ENCODE peak calls at places on chromosomes 12 and 14, in nine cellular contexts. D is neural crest cell, J is Calu3, V is HFF-Myc, U is AG04449, Z is fibroblast of the aortic adventitia, X is kidney, K is ascending aorta, P is IMR-90. F is an unnamed sample.

GRCh38 chr12:115437061-115437567 is 753.1 kb upstream of the TBX3 start:
- DNase-seq in D (no peak), J (no peak), V (no peak), U (no peak), Z (peak; percentile 55), X (no peak), K (no peak), P (no peak), F (no peak)

GRCh38 chr12:19181666-19182426 is 52.3 kb downstream of the PLEKHA5 start:
- DNase-seq in D (no peak), J (no peak), V (no peak), U (no peak), Z (peak; percentile 50), X (no peak), K (no peak), P (no peak), F (no peak)

GRCh38 chr12:1644523-1645438 is 15.8 kb downstream of the WNT5B start:
- DNase-seq in D (no peak), J (no peak), V (peak; percentile 53), U (no peak), Z (peak; percentile 79), X (peak; percentile 86), K (no peak), P (peak; percentile 91), F (no peak)

GRCh38 chr14:55399912-55400311 is 11.7 kb downstream of the ATG14 start:
- DNase-seq in D (no peak), J (no peak), V (no peak), U (no peak), Z (peak; percentile 11), X (no peak), K (no peak), P (peak; percentile 44), F (no peak)

GRCh38 chr12:107748472-107748871 is 12.5 kb downstream of the PRDM4 start:
- DNase-seq in D (no peak), J (no peak), V (peak; percentile 45), U (peak; percentile 37), Z (peak; percentile 83), X (no peak), K (no peak), P (peak; percentile 81), F (no peak)

GRCh38 chr14:101600336-101600890 is 39.1 kb downstream of the DIO3 start:
- DNase-seq in D (no peak), J (no peak), V (no peak), U (no peak), Z (no peak), X (no peak), K (no peak), P (no peak), F (no peak)

GRCh38 chr14:95614335-95614734 is 71.9 kb upstream of the TCL1B start:
- DNase-seq in D (no peak), J (no peak), V (no peak), U (no peak), Z (peak; percentile 1), X (no peak), K (no peak), P (no peak), F (no peak)

GRCh38 chr14:76763362-76764041 is 2.2 kb downstream of the VASH1 start:
- DNase-seq in D (no peak), J (no peak), V (no peak), U (no peak), Z (peak; percentile 27), X (no peak), K (no peak), P (peak; percentile 40), F (no peak)

GRCh38 chr14:100747021-100747586 is 20.4 kb downstream of the DLK1 start:
- DNase-seq in D (no peak), J (peak; percentile 18), V (peak; percentile 85), U (peak; percentile 86), Z (peak; percentile 89), X (peak; percentile 31), K (no peak), P (peak; percentile 92), F (no peak)

GRCh38 chr12:131825146-131825892 is 2.9 kb upstream of the MMP17 start:
- DNase-seq in D (no peak), J (no peak), V (no peak), U (no peak), Z (peak; percentile 68), X (no peak), K (no peak), P (no peak), F (no peak)

GRCh38 chr14:91310620-91311283 is 66.2 kb upstream of the GPR68 start:
- DNase-seq in D (no peak), J (no peak), V (no peak), U (no peak), Z (no peak), X (peak; percentile 46), K (no peak), P (no peak), F (no peak)

DNA sequence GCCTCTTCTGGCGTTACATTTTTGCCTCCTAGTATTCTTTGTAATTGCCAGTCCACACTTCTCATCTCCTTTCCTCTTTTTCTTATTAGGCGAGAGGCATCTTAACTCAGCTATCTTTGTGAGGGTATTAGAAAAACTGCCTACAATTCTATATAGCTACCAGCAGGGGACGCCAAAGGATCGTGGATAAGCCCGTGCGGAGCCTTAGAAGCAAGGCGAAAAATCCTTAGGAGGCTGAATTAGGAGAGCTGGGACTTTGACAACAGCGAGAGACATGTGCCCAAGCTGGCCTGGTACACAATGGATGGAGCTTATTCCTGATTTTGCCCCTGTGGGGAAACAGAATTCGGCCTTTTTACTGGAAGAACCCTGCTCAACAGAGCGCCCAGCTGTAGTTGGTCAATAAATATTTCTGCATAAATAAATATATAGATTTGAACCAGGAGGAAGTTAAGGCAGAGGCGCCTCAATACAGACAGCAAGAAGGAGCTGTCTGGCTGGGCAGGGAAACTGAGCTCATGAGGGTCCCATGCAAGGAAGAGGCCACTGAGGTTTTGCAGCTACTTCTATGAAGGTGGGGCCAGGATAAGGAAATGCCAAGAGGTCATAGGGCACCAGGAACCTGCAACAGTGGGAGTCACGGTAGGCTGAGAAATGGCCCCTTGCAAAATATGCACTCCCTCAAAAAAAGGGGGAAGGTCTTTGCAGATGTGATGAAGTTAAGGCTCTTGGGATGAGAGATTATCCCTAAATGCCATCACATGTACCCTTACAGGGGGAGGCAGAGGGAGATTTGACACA is 14.6 kb upstream of the RBM19 start:
- DNase-seq in D (peak; percentile 49), J (peak; percentile 58), V (peak; percentile 54), U (peak; percentile 26), Z (peak; percentile 83), X (no peak), K (no peak), P (peak; percentile 74), F (peak; percentile 55)
- TF ChIP-seq CTCF in D (peak; percentile 96), J (peak; percentile 86), V (peak; percentile 93), U (peak; percentile 86), Z (peak; percentile 97), X (peak; percentile 97), K (peak; percentile 88), P (peak; percentile 99), F (peak; percentile 96)

DNA sequence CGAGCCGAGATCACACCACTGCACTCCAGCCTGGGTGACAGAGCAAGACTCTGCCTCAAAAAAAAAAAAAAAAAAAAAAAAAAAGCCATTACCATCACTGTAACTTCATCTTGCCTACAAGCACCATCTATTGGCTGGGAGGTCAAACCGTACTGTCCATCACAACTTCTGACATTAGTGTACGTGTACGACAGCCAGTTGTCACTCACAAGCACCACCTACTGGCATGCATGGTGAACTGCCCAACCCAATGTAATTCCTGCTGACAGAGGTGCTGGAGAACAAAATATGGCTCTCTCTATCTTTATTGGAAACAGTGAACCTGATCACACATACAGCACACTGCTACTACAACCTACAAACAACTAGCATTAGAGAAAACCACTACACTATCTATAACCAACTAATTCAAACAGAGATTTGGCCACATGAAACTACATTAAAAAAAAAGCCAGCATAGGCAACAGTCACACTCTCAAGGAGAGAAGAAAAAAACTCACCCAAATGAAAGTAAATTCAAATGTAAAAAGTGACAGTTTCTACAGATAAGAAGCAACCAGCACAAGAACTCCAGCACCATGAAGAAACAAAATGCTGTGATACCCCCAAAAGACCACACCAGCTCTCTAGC is 82.3 kb downstream of the PUS7L start:
- DNase-seq in D (peak; percentile 6), J (peak; percentile 11), V (no peak), U (no peak), Z (no peak), X (no peak), K (no peak), P (peak; percentile 1), F (peak; percentile 24)
- TF ChIP-seq CTCF in D (peak; percentile 48), J (peak; percentile 22), V (peak; percentile 76), U (peak; percentile 50), Z (peak; percentile 52), X (peak; percentile 32), K (no peak), P (peak; percentile 33), F (peak; percentile 57)

GRCh38 chr12:62285284-62285683 is 25.1 kb downstream of the USP15 start:
- DNase-seq in D (no peak), J (no peak), V (no peak), U (no peak), Z (no peak), X (no peak), K (no peak), P (no peak), F (no peak)
- TF ChIP-seq CTCF in D (no peak), J (no peak), V (no peak), U (no peak), Z (no peak), X (no peak), K (no peak), P (no peak), F (no peak)

DNA sequence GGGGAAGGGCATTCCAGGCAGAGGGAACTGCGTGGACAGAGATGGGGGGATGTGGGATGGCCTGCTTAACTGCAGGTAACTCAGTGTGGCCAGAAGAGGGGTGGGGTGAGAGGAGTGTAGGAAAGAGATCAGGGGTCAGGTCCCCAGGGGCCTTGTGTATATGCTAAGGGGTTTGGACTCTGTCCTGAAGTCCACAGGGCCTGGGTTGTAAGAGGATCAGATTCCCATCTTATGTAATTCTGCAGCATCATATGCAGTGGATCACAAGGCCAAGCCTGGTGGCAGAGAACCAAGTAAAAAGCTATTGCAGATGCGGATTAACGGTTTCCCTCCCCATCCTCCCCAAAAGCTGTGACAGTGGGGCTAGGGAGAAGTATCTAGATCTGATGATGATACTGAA is 8.7 kb downstream of the TCTN1 start:
- DNase-seq in D (no peak), J (no peak), V (no peak), U (no peak), Z (no peak), X (no peak), K (no peak), P (no peak), F (no peak)
- TF ChIP-seq CTCF in D (no peak), J (no peak), V (no peak), U (no peak), Z (no peak), X (no peak), K (no peak), P (no peak), F (no peak)

DNA sequence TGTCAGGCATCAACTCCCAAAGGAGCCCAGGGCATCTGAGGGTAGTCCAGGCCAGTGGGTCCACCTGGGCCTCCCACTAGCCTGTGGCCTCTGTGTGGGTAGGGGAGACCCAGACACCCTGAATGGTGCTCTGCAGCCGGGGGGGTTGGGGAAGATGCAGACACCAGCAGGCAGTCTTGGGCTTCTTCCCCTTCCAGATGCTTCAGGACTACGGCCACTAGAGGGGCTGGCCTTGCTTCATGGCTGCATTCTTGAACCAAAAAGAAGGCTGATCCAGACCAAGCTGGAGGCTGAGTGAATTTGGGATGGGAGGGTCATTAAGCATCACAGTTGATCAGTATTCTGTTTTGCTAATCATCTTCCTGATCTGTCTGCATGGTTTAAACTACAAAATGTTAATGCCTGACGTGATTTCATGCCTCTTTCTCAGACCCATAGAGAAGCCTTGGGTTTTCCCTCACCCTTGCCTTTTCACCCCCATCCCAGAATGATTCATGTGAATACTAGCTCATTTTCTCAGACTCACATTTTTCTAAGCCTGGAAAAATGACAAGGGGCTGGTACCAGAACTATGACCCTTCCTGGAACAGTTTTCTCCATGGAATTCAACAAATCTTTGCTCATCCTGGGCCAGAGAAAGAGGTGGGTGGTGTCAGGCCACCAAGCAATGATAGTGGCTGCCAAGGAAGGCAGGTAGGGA is 134.2 kb downstream of the NTF3 start:
- DNase-seq in D (no peak), J (no peak), V (no peak), U (peak; percentile 42), Z (no peak), X (no peak), K (no peak), P (peak; percentile 73), F (no peak)
- TF ChIP-seq CTCF in D (no peak), J (no peak), V (no peak), U (peak; percentile 40), Z (no peak), X (no peak), K (no peak), P (peak; percentile 6), F (no peak)